ENCODE peak calls at places on chromosomes 11 and 22, in nine cellular contexts. O, J, W, S, A, Y, B, E and P are unnamed samples.

GRCh38 chr11:102202972-102203371 is 92.7 kb downstream of the YAP1 start:
- DNase-seq in A (no peak), O (no peak), E (no peak), S (no peak), Y (no peak), W (no peak), B (no peak), J (no peak), P (no peak)

GRCh38 chr11:108947654-108948570 is 283.0 kb downstream of the DDX10 start:
- DNase-seq in E (peak; percentile 80), A (no peak), B (no peak), S (peak; percentile 27), W (peak; percentile 59), O (no peak), J (no peak), Y (no peak), P (peak; percentile 59)

GRCh38 chr22:30017375-30017774 is 62.9 kb upstream of the HORMAD2 start:
- DNase-seq in O (no peak), B (no peak), S (no peak), W (peak; percentile 19), Y (no peak), A (no peak), E (peak; percentile 65), J (no peak), P (peak; percentile 55)

GRCh38 chr11:69122642-69123431 is 32.9 kb upstream of the SMIM38 start:
- DNase-seq in S (peak; percentile 97), W (peak; percentile 76), J (peak; percentile 70), O (peak; percentile 33), Y (peak; percentile 74), A (peak; percentile 16), E (peak; percentile 84), B (peak; percentile 96), P (peak; percentile 69)

GRCh38 chr11:7046474-7046873 is 26.2 kb downstream of the NLRP14 start:
- DNase-seq in A (no peak), E (peak; percentile 71), J (no peak), W (peak; percentile 54), S (no peak), O (no peak), B (no peak), Y (no peak), P (peak; percentile 87)

GRCh38 chr11:110715541-110715940 is 3.3 kb upstream of the ARHGAP20 start:
- DNase-seq in B (no peak), Y (no peak), J (no peak), S (no peak), A (no peak), E (peak; percentile 75), W (peak; percentile 64), O (no peak), P (peak; percentile 95)

GRCh38 chr22:38233427-38233826 is 31.6 kb downstream of the MAFF start:
- DNase-seq in B (no peak), J (no peak), A (no peak), S (no peak), W (no peak), Y (no peak), O (no peak), E (no peak), P (peak; percentile 45)

GRCh38 chr11:29063630-29064361 is 953.0 kb downstream of the KCNA4 start:
- DNase-seq in A (no peak), W (peak; percentile 2), Y (no peak), J (no peak), B (no peak), O (no peak), S (no peak), E (no peak), P (peak; percentile 2)

GRCh38 chr11:32385998-32386397 is 49.3 kb downstream of the WT1 start:
- DNase-seq in O (no peak), J (no peak), A (no peak), S (peak; percentile 61), E (peak; percentile 37), Y (no peak), W (peak; percentile 75), B (no peak), P (peak; percentile 54)

GRCh38 chr11:8257003-8257664 is 6.5 kb downstream of the LMO1 start:
- DNase-seq in E (no peak), Y (no peak), S (no peak), J (no peak), W (no peak), O (no peak), B (peak; percentile 5), A (no peak), P (no peak)

DNA sequence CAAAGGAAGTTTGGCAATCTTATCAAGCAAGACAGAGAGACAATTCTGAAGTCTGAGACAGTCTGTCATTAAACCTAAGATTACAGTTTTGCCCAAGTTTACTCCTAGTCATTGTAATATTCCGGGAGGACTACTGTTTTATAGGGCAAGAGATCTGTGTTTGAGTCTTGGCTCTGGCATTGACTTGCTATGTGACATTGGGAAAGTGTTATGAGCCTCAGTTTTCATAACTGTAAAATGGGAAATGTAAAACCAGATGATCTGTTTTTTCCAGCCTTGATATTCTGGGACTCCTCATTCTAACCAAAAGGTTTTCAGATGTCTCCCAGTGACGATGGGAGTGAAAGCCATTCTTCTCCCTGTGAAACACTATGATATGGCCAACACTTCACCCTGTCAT is 24.3 kb upstream of the SLCO2B1 start:
- DNase-seq in B (no peak), Y (no peak), S (no peak), O (no peak), E (no peak), A (no peak), J (no peak), W (no peak), P (no peak)
- TF ChIP-seq CTCF in B (no peak), Y (no peak), S (no peak), O (no peak), E (no peak), A (no peak), J (no peak), W (no peak), P (no peak)

GRCh38 chr11:62974848-62975522 is 9.8 kb downstream of the SLC22A6 start:
- DNase-seq in B (peak; percentile 72), W (peak; percentile 9), O (peak; percentile 11), A (no peak), J (no peak), E (no peak), S (peak; percentile 54), Y (no peak), P (peak; percentile 10)
- TF ChIP-seq CTCF in B (no peak), W (peak; percentile 51), O (peak; percentile 47), A (peak; percentile 10), J (peak; percentile 66), E (peak; percentile 20), S (peak; percentile 47), Y (peak; percentile 17), P (peak; percentile 31)

GRCh38 chr22:28474248-28474647 is 205.4 kb downstream of the TTC28 start:
- DNase-seq in W (no peak), J (no peak), A (no peak), O (no peak), S (no peak), Y (no peak), B (no peak), E (no peak), P (no peak)
- TF ChIP-seq CTCF in W (no peak), J (no peak), A (no peak), O (no peak), S (no peak), Y (no peak), B (no peak), E (no peak), P (no peak)

GRCh38 chr22:36239150-36239400 is 252 bp downstream of the APOL2 start:
- DNase-seq in J (no peak), W (no peak), A (no peak), Y (no peak), B (no peak), S (peak; percentile 5), E (no peak), O (peak; percentile 13), P (no peak)

GRCh38 chr22:36237462-36238347 is 1.6 kb downstream of the APOL2 start:
- DNase-seq in B (no peak), Y (no peak), J (no peak), A (no peak), O (peak; percentile 40), S (no peak), W (peak; percentile 53), E (no peak), P (peak; percentile 49)

GRCh38 chr22:36238348-36239149 is 778 bp downstream of the APOL2 start:
- DNase-seq in O (no peak), W (peak; percentile 48), Y (no peak), A (no peak), E (no peak), S (no peak), B (no peak), J (no peak), P (no peak)

GRCh38 chr22:36236338-36237319 is 2.7 kb downstream of the APOL2 start:
- DNase-seq in A (no peak), J (no peak), O (no peak), S (no peak), W (no peak), Y (no peak), B (no peak), E (no peak), P (no peak)

DNA sequence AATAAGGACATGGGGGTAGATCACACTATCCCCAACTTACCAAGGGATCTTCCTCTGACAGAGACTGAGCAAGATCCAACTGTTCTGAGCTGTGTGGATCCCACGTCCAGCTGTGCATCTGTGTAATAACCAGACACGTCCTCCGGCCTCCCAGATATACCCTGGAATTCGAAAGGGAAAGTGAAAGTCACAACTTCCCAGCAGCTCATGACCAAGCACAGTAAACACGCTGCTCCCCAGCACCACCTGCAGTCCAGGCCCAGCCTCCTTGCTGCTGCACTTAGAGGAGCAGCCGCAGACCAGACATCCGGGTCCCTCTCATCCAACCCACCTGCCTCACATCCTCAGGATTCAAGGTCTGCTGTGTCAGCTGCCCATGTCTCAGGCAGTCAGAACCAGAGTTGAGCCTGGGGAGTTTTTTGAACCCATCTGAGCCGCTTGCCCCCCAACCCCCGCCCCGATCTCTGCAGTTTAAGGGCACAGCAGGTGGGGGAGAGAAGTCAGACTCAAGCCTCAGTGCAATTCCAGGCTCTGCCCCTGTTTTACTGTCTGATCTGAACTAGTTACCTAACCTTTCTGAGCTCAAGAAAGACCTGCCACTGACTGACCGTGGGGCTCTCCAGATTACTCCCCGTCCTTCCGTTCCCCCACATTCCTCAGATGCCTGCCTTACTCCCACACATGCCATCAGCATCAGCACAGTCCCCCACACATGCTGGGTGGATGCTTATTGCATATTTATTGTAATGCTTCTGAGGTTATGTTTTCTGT is at the start of gene APOL2:
- DNase-seq in J (peak; percentile 67), B (peak; percentile 90), A (peak; percentile 69), S (peak; percentile 82), E (peak; percentile 92), O (peak; percentile 92), Y (peak; percentile 95), W (peak; percentile 98), P (peak; percentile 92)
- TF ChIP-seq CTCF in J (peak; percentile 70), B (no peak), A (peak; percentile 60), S (peak; percentile 28), E (peak; percentile 80), O (peak; percentile 74), Y (peak; percentile 50), W (peak; percentile 80), P (peak; percentile 87)

GRCh38 chr11:64447717-64448598 is 89.0 kb downstream of the RPS6KA4 start:
- DNase-seq in B (peak; percentile 33), Y (no peak), J (no peak), E (peak; percentile 13), S (no peak), A (no peak), W (peak; percentile 9), O (peak; percentile 42), P (peak; percentile 24)
- TF ChIP-seq CTCF in B (no peak), Y (no peak), J (no peak), E (no peak), S (no peak), A (no peak), W (no peak), O (no peak), P (no peak)